ENCODE peak calls at places on chromosomes 6 and 20, in seven cellular contexts. O is GM19239, Q is cardiac fibroblast, Y is SK-N-SH, X is C1 segment of cervical spinal cord, U is hippocampal formation, I is brain pericyte. S is an unnamed sample.

GRCh38 chr6:21201673-21202430 is 391.7 kb upstream of the SOX4 start:
- DNase-seq in I (no peak), Q (no peak), O (no peak), U (no peak), Y (peak), X (no peak), S (no peak)

GRCh38 chr6:159473844-159474243 is 219.2 kb downstream of the SOD2 start:
- DNase-seq in X (no peak), O (no peak), I (no peak), Q (no peak), U (no peak), Y (no peak), S (no peak)

GRCh38 chr6:135875446-135875845 is 23.9 kb downstream of the PDE7B start:
- DNase-seq in X (no peak), Q (peak), Y (no peak), O (no peak), U (no peak), I (no peak), S (no peak)

GRCh38 chr6:119856136-119856535 is 506.6 kb upstream of the MAN1A1 start:
- DNase-seq in I (no peak), U (no peak), X (no peak), Q (no peak), O (no peak), Y (no peak), S (no peak)

GRCh38 chr20:44017905-44018683 is 103.4 kb downstream of the TOX2 start:
- DNase-seq in X (peak), I (peak), O (no peak), Q (peak), Y (peak), U (no peak), S (peak)

GRCh38 chr20:47674145-47674544 is 111.1 kb downstream of the SULF2 start:
- DNase-seq in U (no peak), Q (no peak), X (no peak), I (no peak), Y (no peak), O (no peak), S (no peak)

GRCh38 chr6:55902796-55903195 is 27.4 kb upstream of the BMP5 start:
- DNase-seq in I (peak), Q (peak), X (no peak), Y (no peak), O (no peak), U (no peak), S (peak)

GRCh38 chr20:61253640-61254511 is 1.8 kb downstream of the CDH4 start:
- DNase-seq in I (no peak), Y (peak), Q (no peak), U (no peak), O (no peak), X (no peak), S (peak)

GRCh38 chr6:133551436-133551835 is 310.3 kb downstream of the EYA4 start:
- DNase-seq in I (no peak), X (no peak), O (no peak), Q (no peak), U (no peak), Y (no peak), S (no peak)

GRCh38 chr6:38068854-38069253 is 249.3 kb downstream of the ZFAND3 start:
- DNase-seq in U (no peak), Y (peak), X (no peak), I (no peak), Q (peak), O (no peak), S (peak)

GRCh38 chr6:151534576-151534975 is 40.8 kb downstream of the CCDC170 start:
- DNase-seq in Y (no peak), X (no peak), O (no peak), I (no peak), Q (no peak), U (no peak), S (no peak)

GRCh38 chr6:33977606-33978438 is 168.1 kb downstream of the GRM4 start:
- DNase-seq in I (no peak), Q (no peak), O (no peak), X (no peak), Y (peak), U (no peak), S (no peak)

GRCh38 chr6:136079701-136080565 is 170.2 kb downstream of the MTFR2 start:
- DNase-seq in Q (peak), U (no peak), O (no peak), I (no peak), Y (no peak), X (no peak), S (no peak)

GRCh38 chr6:29232725-29233124 is 62.0 kb downstream of the OR2J2 start:
- DNase-seq in X (no peak), U (no peak), Q (no peak), Y (no peak), O (no peak), I (no peak), S (no peak)

GRCh38 chr6:52514514-52514913 is 62.3 kb downstream of the TRAM2 start:
- DNase-seq in Q (peak), I (no peak), Y (no peak), U (no peak), O (no peak), X (no peak), S (peak)

GRCh38 chr6:144931172-144932035 is 646.3 kb downstream of the UTRN start:
- DNase-seq in Y (peak), X (no peak), U (no peak), Q (peak), O (peak), I (no peak), S (peak)

GRCh38 chr6:149443411-149444181 is 41.2 kb downstream of the ZC3H12D start:
- DNase-seq in Y (no peak), U (peak), O (no peak), I (no peak), Q (peak), X (peak), S (no peak)

GRCh38 chr6:25490018-25490865 is 161.8 kb upstream of the SCGN start:
- DNase-seq in I (peak), Y (peak), U (peak), Q (peak), X (peak), O (peak), S (peak)

GRCh38 chr20:19427480-19427879 is 215.0 kb downstream of the SLC24A3 start:
- DNase-seq in Y (peak), I (no peak), O (no peak), Q (no peak), U (no peak), X (no peak), S (no peak)

GRCh38 chr6:38973178-38974057 is 75.2 kb upstream of the GLP1R start:
- DNase-seq in U (no peak), I (peak), O (peak), Q (peak), Y (peak), X (no peak), S (peak)

GRCh38 chr6:144315226-144315980 is 30.3 kb downstream of the UTRN start:
- DNase-seq in I (no peak), U (no peak), Q (no peak), X (no peak), Y (no peak), O (no peak), S (no peak)

GRCh38 chr6:133502451-133503259 is 261.5 kb downstream of the EYA4 start:
- DNase-seq in X (no peak), O (no peak), Y (no peak), I (peak), Q (peak), U (no peak), S (peak)

GRCh38 chr20:41058007-41058673 is 29.5 kb downstream of the TOP1 start:
- DNase-seq in I (no peak), Q (peak), Y (peak), U (no peak), O (no peak), X (peak), S (peak)

GRCh38 chr6:136466789-136467585 is 83.2 kb downstream of the MAP7 start:
- DNase-seq in X (no peak), U (no peak), I (no peak), Q (no peak), Y (no peak), O (no peak), S (no peak)

GRCh38 chr6:147192278-147192911 is 11.8 kb upstream of the STXBP5 start:
- DNase-seq in U (no peak), Q (no peak), Y (no peak), X (no peak), I (no peak), O (no peak), S (no peak)

GRCh38 chr20:56032251-56032650 is 26.9 kb upstream of the CBLN4 start:
- DNase-seq in X (no peak), I (peak), Q (no peak), O (no peak), Y (no peak), U (no peak), S (no peak)

GRCh38 chr6:47716207-47716606 is 17.8 kb downstream of the ADGRF4 start:
- DNase-seq in U (no peak), O (no peak), X (no peak), Y (no peak), Q (no peak), I (no peak), S (no peak)

GRCh38 chr6:4491501-4492260 is 284.5 kb upstream of the CDYL start:
- DNase-seq in X (no peak), I (no peak), Y (no peak), O (no peak), U (no peak), Q (peak), S (peak)

GRCh38 chr6:26501482-26501986 is 1.4 kb downstream of the BTN1A1 start:
- DNase-seq in O (peak), U (no peak), I (no peak), Y (peak), X (no peak), Q (peak), S (no peak)

GRCh38 chr6:74213995-74214394 is 518.0 kb downstream of the CD109 start:
- DNase-seq in X (no peak), Y (no peak), U (no peak), O (no peak), I (no peak), Q (no peak), S (no peak)

GRCh38 chr20:58755751-58756524 is 63.3 kb downstream of the NPEPL1 start:
- DNase-seq in O (no peak), I (no peak), X (no peak), U (no peak), Y (no peak), Q (no peak), S (no peak)